ENCODE peak calls at places on chromosomes 11 and 22, in eight cellular contexts. Q is naive thymus-derived CD8-positive, alpha-beta T cell; B is Calu3; U is stimulated activated CD4-positive, alpha-beta T cell treated with anti-CD3 and anti-CD28 coated beads, Interleukin-15, amount 100 ng/mL, for 24 hours; R is left ventricle myocardium superior; P is small intestine; F is cardiac septum; T is hypothalamus. K is an unnamed sample.

GRCh38 chr11:3990406-3990805 is 104.2 kb upstream of the RRM1 start:
- DNase-seq in U (no peak), F (no peak), T (no peak), R (no peak), P (no peak), B (no peak), Q (no peak), K (no peak)

GRCh38 chr22:22687638-22688500 is 43.5 kb downstream of the GGTLC2 start:
- DNase-seq in U (peak; percentile 42), F (peak; percentile 41), P (peak; percentile 60), T (no peak), R (no peak), B (peak; percentile 47), Q (peak; percentile 24), K (peak; percentile 66)

GRCh38 chr22:46085831-46086576 is 64.3 kb upstream of the PPARA start:
- DNase-seq in R (peak; percentile 86), F (peak; percentile 81), P (peak; percentile 95), U (no peak), Q (no peak), T (no peak), B (peak; percentile 88), K (no peak)

GRCh38 chr11:76763573-76764348 is 19.4 kb upstream of the TSKU start:
- DNase-seq in B (no peak), F (no peak), R (peak; percentile 56), P (no peak), U (no peak), Q (no peak), T (no peak), K (no peak)

GRCh38 chr22:45317551-45318167 is 7.9 kb downstream of the FAM118A start:
- DNase-seq in B (peak; percentile 45), T (no peak), U (no peak), P (peak; percentile 44), F (no peak), Q (peak; percentile 47), R (peak; percentile 74), K (no peak)

GRCh38 chr11:102230911-102231310 is 86.4 kb upstream of the BIRC3 start:
- DNase-seq in P (no peak), B (no peak), Q (no peak), T (no peak), U (no peak), R (no peak), F (no peak), K (no peak)

GRCh38 chr22:29216873-29217666 is 11.4 kb downstream of the EMID1 start:
- DNase-seq in Q (no peak), F (no peak), B (no peak), P (no peak), R (peak; percentile 19), U (no peak), T (no peak), K (no peak)

GRCh38 chr11:120563698-120564572 is 52.4 kb downstream of the GRIK4 start:
- DNase-seq in Q (no peak), F (no peak), U (no peak), T (peak; percentile 39), R (peak; percentile 65), P (no peak), B (no peak), K (no peak)

GRCh38 chr11:61092280-61092766 is 10.0 kb upstream of the CD5 start:
- DNase-seq in F (peak; percentile 56), Q (peak; percentile 50), P (no peak), U (peak; percentile 78), B (no peak), T (no peak), R (no peak), K (no peak)

GRCh38 chr11:34158661-34159060 is 53.2 kb downstream of the NAT10 start:
- DNase-seq in R (no peak), Q (no peak), T (no peak), P (no peak), U (peak; percentile 46), B (no peak), F (no peak), K (no peak)

GRCh38 chr11:36333897-36334296 is 37.8 kb downstream of the PRR5L start:
- DNase-seq in R (no peak), P (no peak), U (no peak), B (no peak), T (no peak), Q (no peak), F (no peak), K (peak; percentile 5)

GRCh38 chr22:46522743-46523300 is 14.6 kb downstream of the CELSR1 start:
- DNase-seq in R (no peak), Q (no peak), U (no peak), T (no peak), F (no peak), P (peak; percentile 33), B (no peak), K (no peak)

GRCh38 chr11:111913997-111914396 is 1.5 kb downstream of the HSPB2 start:
- DNase-seq in R (peak; percentile 43), B (no peak), P (no peak), F (peak; percentile 82), T (no peak), Q (no peak), U (no peak), K (no peak)

GRCh38 chr11:10109836-10110235 is 184.2 kb downstream of the SBF2 start:
- DNase-seq in F (no peak), B (no peak), Q (no peak), R (no peak), P (no peak), T (no peak), U (no peak), K (no peak)

GRCh38 chr11:71994786-71995185 is 3.9 kb upstream of the IL18BP start:
- DNase-seq in U (no peak), F (no peak), T (no peak), P (no peak), Q (no peak), R (no peak), B (no peak), K (no peak)

GRCh38 chr11:17391493-17392355 is 3.3 kb upstream of the KCNJ11 start:
- DNase-seq in Q (no peak), F (no peak), B (no peak), U (no peak), R (no peak), T (no peak), P (no peak), K (no peak)

GRCh38 chr22:49380828-49381114 is 446.9 kb downstream of the BRD1 start:
- DNase-seq in R (no peak), Q (no peak), F (peak; percentile 46), P (no peak), T (no peak), U (no peak), B (no peak), K (no peak)

GRCh38 chr22:23804781-23805291 is 18.1 kb downstream of the SMARCB1 start:
- DNase-seq in P (no peak), T (no peak), B (no peak), U (no peak), F (no peak), R (no peak), Q (no peak), K (no peak)

GRCh38 chr11:74493816-74494630 is 499 bp upstream of the LIPT2 start:
- DNase-seq in F (no peak), B (peak; percentile 29), Q (no peak), R (no peak), P (peak; percentile 50), U (peak; percentile 7), T (no peak), K (no peak)

GRCh38 chr11:125976156-125976555 is 30.3 kb downstream of the VSIG10L2 start:
- DNase-seq in U (no peak), P (no peak), Q (no peak), T (no peak), B (no peak), F (no peak), R (no peak), K (no peak)

GRCh38 chr22:20552450-20552894 is 45.1 kb downstream of the MED15 start:
- DNase-seq in F (peak; percentile 85), Q (no peak), T (no peak), U (no peak), R (peak; percentile 93), B (no peak), P (no peak), K (no peak)

GRCh38 chr22:27438271-27438980 is 363.1 kb downstream of the MN1 start:
- DNase-seq in B (peak; percentile 29), Q (no peak), T (peak; percentile 20), U (no peak), P (peak; percentile 9), R (peak; percentile 44), F (no peak), K (no peak)

GRCh38 chr11:62566247-62566646 is 7.4 kb downstream of the EEF1G start:
- DNase-seq in T (no peak), U (no peak), F (no peak), B (no peak), R (peak; percentile 6), P (no peak), Q (no peak), K (no peak)

GRCh38 chr11:119380160-119380815 is 1.2 kb downstream of the USP2 start:
- DNase-seq in P (no peak), B (no peak), Q (no peak), R (no peak), U (no peak), F (no peak), T (no peak), K (no peak)

GRCh38 chr11:69402251-69402892 is 79.1 kb upstream of the LINC01488 start:
- DNase-seq in T (no peak), R (no peak), P (no peak), Q (no peak), U (no peak), B (no peak), F (peak; percentile 17), K (no peak)

GRCh38 chr11:80595011-80595410 is 1154.2 kb upstream of the TENM4 start:
- DNase-seq in F (no peak), Q (no peak), U (no peak), T (no peak), P (peak; percentile 40), B (no peak), R (no peak), K (no peak)

GRCh38 chr22:47406180-47406723 is 643.8 kb downstream of the TBC1D22A start:
- DNase-seq in P (no peak), Q (no peak), B (no peak), F (peak; percentile 38), T (no peak), R (no peak), U (no peak), K (no peak)

GRCh38 chr11:34068098-34068497 is 16.6 kb downstream of the CAPRIN1 start:
- DNase-seq in B (no peak), U (no peak), F (no peak), T (no peak), P (peak; percentile 19), R (no peak), Q (no peak), K (no peak)

GRCh38 chr11:65426839-65427690 is 4.5 kb downstream of the NEAT1 start:
- DNase-seq in B (no peak), U (peak; percentile 57), P (peak; percentile 65), Q (peak; percentile 29), R (no peak), T (no peak), F (peak; percentile 74), K (no peak)